ENCODE peak calls at places on chromosome 11, in eight cellular contexts. R, G, H, E, A, X, D and P are unnamed samples.

GRCh38 chr11:43686207-43686606 is 5.7 kb downstream of the HSD17B12 start:
- DNase-seq in A (no peak), H (no peak), G (no peak), E (no peak), X (no peak), R (no peak), D (no peak), P (no peak)

GRCh38 chr11:68978626-68978930 is 2.2 kb downstream of the MRGPRD start:
- DNase-seq in G (no peak), X (no peak), D (no peak), E (no peak), R (no peak), A (no peak), H (no peak), P (no peak)

GRCh38 chr11:31995525-31996123 is 95.2 kb upstream of the RCN1 start:
- DNase-seq in X (peak), H (no peak), E (no peak), R (peak), G (no peak), D (no peak), A (no peak), P (no peak)

GRCh38 chr11:1870721-1871466 is 18.0 kb downstream of the LSP1 start:
- DNase-seq in R (peak), D (no peak), A (no peak), E (no peak), X (no peak), H (peak), G (no peak), P (no peak)

GRCh38 chr11:122069946-122070345 is 46.1 kb downstream of the BLID start:
- DNase-seq in D (no peak), G (peak), X (peak), H (no peak), E (peak), R (peak), A (no peak), P (peak)

GRCh38 chr11:36456136-36456535 is 53.9 kb downstream of the TRAF6 start:
- DNase-seq in A (no peak), D (no peak), H (no peak), X (no peak), E (no peak), G (no peak), R (peak), P (no peak)

GRCh38 chr11:123300874-123301695 is 106.0 kb upstream of the CLMP start:
- DNase-seq in X (no peak), H (no peak), A (no peak), E (no peak), D (no peak), G (no peak), R (peak), P (no peak)

GRCh38 chr11:12287374-12288211 is 89.8 kb upstream of the PARVA start:
- DNase-seq in E (no peak), D (no peak), G (peak), X (peak), A (peak), R (peak), H (no peak), P (no peak)

GRCh38 chr11:4636962-4637661 is at the start of gene OR51D1:
- DNase-seq in E (peak), G (peak), A (peak), D (no peak), X (peak), R (peak), H (peak), P (peak)

GRCh38 chr11:75398906-75399305 is 412 bp upstream of the RPS3 start:
- DNase-seq in X (no peak), G (no peak), A (no peak), R (no peak), E (no peak), D (no peak), H (no peak), P (no peak)

GRCh38 chr11:92357344-92357743 is 132.7 kb downstream of the FAT3 start:
- DNase-seq in G (no peak), E (no peak), A (no peak), R (no peak), D (no peak), H (no peak), X (no peak), P (no peak)

GRCh38 chr11:34411786-34412185 is 26.9 kb upstream of the CAT start:
- DNase-seq in D (no peak), E (no peak), R (no peak), A (no peak), X (no peak), G (no peak), H (no peak), P (no peak)

GRCh38 chr11:66595245-66595904 is 2.4 kb downstream of the CCS start:
- DNase-seq in E (no peak), G (no peak), X (no peak), R (no peak), H (no peak), A (no peak), D (no peak), P (peak)

GRCh38 chr11:134272381-134273316 is 3.5 kb upstream of the GLB1L3 start:
- DNase-seq in E (no peak), G (peak), R (peak), A (no peak), X (no peak), H (no peak), D (no peak), P (no peak)

GRCh38 chr11:61777234-61778090 is 14.9 kb downstream of the TMEM258 start:
- DNase-seq in E (no peak), R (no peak), H (peak), G (peak), D (no peak), X (peak), A (no peak), P (no peak)

GRCh38 chr11:125257185-125257584 is 92.6 kb downstream of the PKNOX2 start:
- DNase-seq in D (no peak), X (no peak), A (no peak), R (no peak), E (no peak), H (no peak), G (peak), P (no peak)

GRCh38 chr11:77130763-77131513 is 2.9 kb downstream of the MYO7A start:
- DNase-seq in H (no peak), A (no peak), E (no peak), D (no peak), G (no peak), X (no peak), R (peak), P (no peak)

GRCh38 chr11:65224939-65225283 is 36.9 kb upstream of the POLA2 start:
- DNase-seq in H (no peak), X (no peak), R (peak), D (peak), E (no peak), A (no peak), G (peak), P (no peak)

GRCh38 chr11:36577859-36578258 is 10.1 kb downstream of the RAG1 start:
- DNase-seq in G (no peak), E (no peak), X (no peak), H (no peak), A (peak), R (peak), D (no peak), P (no peak)

GRCh38 chr11:113690619-113691569 is 15.2 kb downstream of the TMPRSS5 start:
- DNase-seq in D (no peak), H (no peak), A (peak), R (peak), X (peak), G (peak), E (no peak), P (no peak)

GRCh38 chr11:102192349-102193066 is 82.3 kb downstream of the YAP1 start:
- DNase-seq in H (no peak), E (no peak), D (no peak), R (no peak), A (no peak), G (no peak), X (no peak), P (no peak)

GRCh38 chr11:34034053-34034452 is 17.5 kb upstream of the CAPRIN1 start:
- DNase-seq in H (no peak), E (no peak), A (no peak), D (no peak), G (no peak), X (no peak), R (no peak), P (no peak)

GRCh38 chr11:95337175-95337957 is 106.4 kb upstream of the SESN3 start:
- DNase-seq in D (no peak), H (no peak), R (peak), E (peak), G (no peak), X (peak), A (peak), P (peak)

GRCh38 chr11:95884364-95884763 is 39.5 kb downstream of the MTMR2 start:
- DNase-seq in R (peak), A (no peak), X (no peak), G (no peak), E (no peak), D (no peak), H (no peak), P (no peak)

GRCh38 chr11:33151411-33151810 is 9.9 kb downstream of the CSTF3 start:
- DNase-seq in E (no peak), X (no peak), R (no peak), H (no peak), D (no peak), G (no peak), A (no peak), P (no peak)

GRCh38 chr11:47348131-47348802 is 4.2 kb downstream of the MYBPC3 start:
- DNase-seq in A (no peak), R (no peak), X (no peak), G (no peak), D (no peak), H (no peak), E (no peak), P (no peak)

GRCh38 chr11:26286472-26287066 is 45.4 kb upstream of the ANO3 start:
- DNase-seq in G (peak), R (peak), A (no peak), E (no peak), D (no peak), H (no peak), X (no peak), P (no peak)

GRCh38 chr11:18371279-18371678 is 23.1 kb upstream of the LDHA start:
- DNase-seq in X (no peak), A (no peak), G (no peak), E (no peak), R (no peak), D (no peak), H (no peak), P (no peak)

GRCh38 chr11:128506999-128507591 is 80.3 kb downstream of the ETS1 start:
- DNase-seq in H (no peak), R (peak), A (peak), D (no peak), E (no peak), G (peak), X (no peak), P (no peak)

GRCh38 chr11:75815345-75815983 is 454 bp downstream of the UVRAG start:
- DNase-seq in E (no peak), A (no peak), R (peak), G (peak), X (peak), H (peak), D (no peak), P (no peak)